ENCODE peak calls at places on chromosomes 4 and X, in six cellular contexts. Z is AG04450, L is heart right ventricle, F is left ventricle myocardium inferior, A is pancreas, U is fibroblast of lung. E is an unnamed sample.

GRCh38 chrX:17496407-17496806 is 121.4 kb downstream of the NHS start:
- DNase-seq in F (no peak), A (peak), L (no peak), Z (no peak), U (no peak), E (no peak)

GRCh38 chr4:23903859-23904438 is 14.1 kb upstream of the PPARGC1A start:
- DNase-seq in U (no peak), A (no peak), L (peak), F (no peak), Z (no peak), E (no peak)

GRCh38 chrX:23374291-23374690 is 39.6 kb downstream of the PTCHD1 start:
- DNase-seq in F (no peak), Z (no peak), A (no peak), L (no peak), U (no peak), E (no peak)

GRCh38 chrX:104166735-104167436 is 633 bp downstream of the FAM199X start:
- DNase-seq in A (no peak), Z (no peak), F (peak), U (no peak), L (peak), E (no peak)

GRCh38 chr4:147103403-147103946 is 157.8 kb upstream of the TTC29 start:
- DNase-seq in Z (peak), A (no peak), U (peak), F (no peak), L (peak), E (no peak)

GRCh38 chrX:44432641-44433040 is 89.2 kb upstream of the EFHC2 start:
- DNase-seq in L (peak), Z (peak), F (no peak), U (no peak), A (no peak), E (no peak)

GRCh38 chr4:26307027-26307426 is 13.8 kb upstream of the RBPJ start:
- DNase-seq in L (no peak), U (no peak), F (no peak), Z (no peak), A (no peak), E (no peak)

GRCh38 chrX:96979766-96980165 is 96.1 kb downstream of the RPA4 start:
- DNase-seq in L (no peak), U (no peak), Z (no peak), F (no peak), A (no peak), E (no peak)

GRCh38 chr4:177987896-177988295 is 545.7 kb upstream of the AGA start:
- DNase-seq in A (no peak), F (no peak), Z (no peak), U (no peak), L (no peak), E (no peak)

GRCh38 chrX:20361081-20361889 is 94.6 kb upstream of the RPS6KA3 start:
- DNase-seq in U (peak), L (no peak), A (no peak), F (peak), Z (no peak), E (no peak)

GRCh38 chr4:154506253-154506652 is 14.7 kb upstream of the DCHS2 start:
- DNase-seq in A (no peak), F (no peak), U (peak), Z (no peak), L (no peak), E (no peak)

DNA sequence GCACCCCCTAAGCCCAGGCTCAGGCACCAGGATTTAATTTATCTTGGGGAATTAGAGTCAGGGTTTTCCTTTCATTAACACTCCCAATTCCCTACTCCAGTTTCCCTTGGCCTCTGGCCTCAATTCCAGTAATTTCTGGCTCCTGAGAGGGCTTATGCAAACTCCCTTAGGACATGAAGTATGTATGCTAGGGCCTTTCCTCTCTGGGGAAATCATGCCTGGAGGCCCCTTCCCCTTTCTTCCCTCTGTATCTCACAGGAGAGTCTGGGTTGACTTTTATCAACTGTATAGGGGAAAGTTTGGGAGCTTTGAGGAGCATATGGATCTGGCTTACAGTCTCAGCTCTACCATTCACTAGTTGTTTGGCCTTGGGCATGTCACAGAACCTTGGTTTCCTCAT is 169.5 kb downstream of the SHROOM4 start:
- DNase-seq in L (no peak), A (no peak), Z (no peak), F (no peak), U (no peak), E (no peak)
- H3K27ac ChIP-seq in L (peak), A (no peak), Z (no peak), F (peak), U (no peak), E (no peak)

GRCh38 chr4:102732678-102733445 is 27.9 kb downstream of the MANBA start:
- DNase-seq in L (no peak), Z (no peak), U (no peak), A (no peak), F (no peak), E (no peak)

GRCh38 chr4:102734116-102734515 is 26.7 kb downstream of the MANBA start:
- DNase-seq in L (no peak), F (no peak), U (no peak), Z (no peak), A (no peak), E (no peak)

GRCh38 chr4:102735578-102735977 is 25.2 kb downstream of the MANBA start:
- DNase-seq in A (no peak), Z (no peak), L (no peak), F (no peak), U (no peak), E (no peak)

GRCh38 chr4:102734591-102735385 is 26.0 kb downstream of the MANBA start:
- DNase-seq in A (no peak), U (peak), F (no peak), L (no peak), Z (no peak), E (no peak)

DNA sequence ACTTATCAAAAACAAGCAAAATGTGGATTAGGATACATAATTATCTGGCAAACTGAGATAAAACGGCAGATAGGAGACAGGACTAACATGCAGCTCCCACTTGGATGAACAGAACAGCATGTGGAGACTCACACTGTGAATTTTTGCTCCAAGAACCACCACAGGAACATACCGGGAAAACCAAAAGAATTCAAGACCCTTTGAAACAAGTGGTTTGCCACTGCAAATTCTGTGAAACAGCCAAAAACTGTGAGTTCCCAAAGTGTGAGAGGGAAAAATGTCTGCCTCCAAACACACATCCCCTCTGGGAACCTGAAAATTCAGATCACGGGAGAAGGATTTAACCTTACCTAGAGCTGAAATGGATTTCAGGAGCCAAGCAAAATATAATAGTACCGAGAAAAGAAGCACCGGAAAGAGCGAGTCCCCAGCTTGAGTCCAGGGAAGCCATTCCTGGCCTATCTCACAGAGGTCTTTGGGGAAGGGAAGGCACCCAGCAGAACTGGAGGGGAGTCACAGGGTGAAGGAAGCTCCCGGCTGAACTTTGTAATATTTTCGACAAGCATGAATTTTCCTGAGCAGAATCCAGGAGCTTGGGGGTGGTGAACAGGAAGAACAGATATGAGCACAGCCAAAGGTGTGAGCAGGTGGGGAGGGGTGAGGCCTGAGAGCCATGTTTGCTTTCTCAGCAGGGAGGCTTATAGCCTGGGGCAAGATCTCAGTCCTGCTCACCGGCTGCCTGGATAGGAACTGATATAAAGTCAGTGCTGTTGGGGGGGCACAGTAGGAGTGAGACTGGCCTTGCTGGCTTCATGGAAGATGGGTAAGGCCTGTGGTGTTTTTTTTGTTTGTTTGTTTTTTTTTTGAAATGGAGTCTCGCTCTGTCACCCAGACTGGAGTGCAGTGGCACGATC is 23.9 kb downstream of the MANBA start:
- DNase-seq in L (no peak), Z (no peak), A (no peak), F (no peak), U (peak), E (no peak)
- H3K27ac ChIP-seq in L (peak), Z (no peak), A (no peak), F (no peak), U (no peak), E (no peak)

GRCh38 chrX:13123247-13123856 is 78.9 kb upstream of the FAM9C start:
- DNase-seq in Z (no peak), U (no peak), A (no peak), F (no peak), L (no peak), E (no peak)

GRCh38 chrX:13120017-13120416 is 75.6 kb upstream of the FAM9C start:
- DNase-seq in Z (no peak), A (peak), L (peak), U (peak), F (no peak), E (no peak)

GRCh38 chrX:13119386-13119785 is 75.0 kb upstream of the FAM9C start:
- DNase-seq in Z (no peak), F (no peak), L (no peak), A (no peak), U (peak), E (no peak)

GRCh38 chrX:13123857-13124345 is 79.5 kb upstream of the FAM9C start:
- DNase-seq in F (no peak), L (no peak), Z (no peak), A (no peak), U (peak), E (peak)

GRCh38 chrX:13121020-13121419 is 76.6 kb upstream of the FAM9C start:
- DNase-seq in U (no peak), L (no peak), F (no peak), Z (no peak), A (no peak), E (no peak)
- H3K27ac ChIP-seq in U (no peak), L (no peak), F (peak), Z (no peak), A (peak), E (no peak)

DNA sequence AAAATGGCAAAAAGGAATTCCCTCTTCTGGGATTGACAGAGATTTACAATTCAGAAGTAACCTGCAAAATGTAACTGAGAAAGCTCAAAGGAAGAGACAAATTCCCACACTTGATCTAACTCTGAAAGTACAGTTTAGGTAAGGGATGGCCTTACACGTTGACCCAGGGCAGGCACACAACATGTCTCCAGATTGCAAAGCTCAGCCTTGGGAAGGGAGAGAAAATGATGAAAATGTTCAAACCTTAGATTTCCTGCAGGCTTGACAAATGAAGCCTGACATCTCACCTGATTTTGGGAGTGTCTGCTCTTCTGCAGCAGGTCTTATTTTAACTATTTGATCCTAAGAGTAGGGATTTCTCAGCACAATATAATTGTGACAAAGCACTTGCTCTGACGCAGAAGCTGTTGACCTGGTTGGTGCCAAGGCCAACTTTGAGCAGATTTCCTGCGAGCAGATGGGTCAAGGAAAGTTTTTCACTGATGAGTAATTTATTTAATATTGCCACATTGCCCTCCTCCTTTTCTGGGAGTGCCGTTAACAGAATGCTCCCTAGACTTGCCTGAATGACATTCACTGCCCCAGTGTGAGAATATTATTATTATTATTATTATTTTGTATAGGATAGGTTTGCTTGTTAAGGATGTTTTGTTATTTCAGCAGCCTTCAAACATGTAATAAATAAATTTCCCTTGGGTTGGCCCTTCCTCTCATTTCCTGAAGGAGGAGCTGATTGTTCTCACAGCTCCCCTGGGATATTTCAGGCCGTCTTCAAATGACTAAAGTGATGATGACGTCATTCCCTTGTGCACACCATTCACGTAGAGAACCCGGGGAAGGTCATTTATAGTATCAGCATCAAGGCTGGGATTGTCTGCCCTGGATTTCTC is 157.1 kb downstream of the VEGFC start:
- DNase-seq in A (no peak), Z (no peak), U (peak), L (peak), F (no peak), E (no peak)
- H3K27ac ChIP-seq in A (no peak), Z (no peak), U (peak), L (peak), F (peak), E (no peak)

GRCh38 chr4:123064390-123064789 is 142.0 kb upstream of the NUDT6 start:
- DNase-seq in Z (no peak), A (no peak), U (peak), F (no peak), L (no peak), E (no peak)
- H3K27ac ChIP-seq in Z (no peak), A (no peak), U (no peak), F (no peak), L (no peak), E (no peak)

GRCh38 chrX:77960567-77960966 is 8.9 kb downstream of the PGAM4 start:
- DNase-seq in F (no peak), Z (no peak), U (no peak), A (no peak), L (no peak), E (no peak)
- H3K27ac ChIP-seq in F (no peak), Z (no peak), U (no peak), A (no peak), L (no peak), E (no peak)

GRCh38 chr4:83360018-83360417 is 25.4 kb upstream of the HPSE start:
- DNase-seq in Z (no peak), L (no peak), A (no peak), F (no peak), U (no peak), E (no peak)

GRCh38 chr4:83362492-83363329 is 28.1 kb upstream of the HPSE start:
- DNase-seq in L (no peak), U (peak), F (no peak), A (no peak), Z (no peak), E (peak)

GRCh38 chr4:83364312-83364711 is 29.7 kb upstream of the HPSE start:
- DNase-seq in L (no peak), F (no peak), U (peak), A (no peak), Z (no peak), E (no peak)

GRCh38 chr4:83358410-83358809 is 23.8 kb upstream of the HPSE start:
- DNase-seq in Z (peak), U (peak), A (no peak), F (no peak), L (no peak), E (no peak)

DNA sequence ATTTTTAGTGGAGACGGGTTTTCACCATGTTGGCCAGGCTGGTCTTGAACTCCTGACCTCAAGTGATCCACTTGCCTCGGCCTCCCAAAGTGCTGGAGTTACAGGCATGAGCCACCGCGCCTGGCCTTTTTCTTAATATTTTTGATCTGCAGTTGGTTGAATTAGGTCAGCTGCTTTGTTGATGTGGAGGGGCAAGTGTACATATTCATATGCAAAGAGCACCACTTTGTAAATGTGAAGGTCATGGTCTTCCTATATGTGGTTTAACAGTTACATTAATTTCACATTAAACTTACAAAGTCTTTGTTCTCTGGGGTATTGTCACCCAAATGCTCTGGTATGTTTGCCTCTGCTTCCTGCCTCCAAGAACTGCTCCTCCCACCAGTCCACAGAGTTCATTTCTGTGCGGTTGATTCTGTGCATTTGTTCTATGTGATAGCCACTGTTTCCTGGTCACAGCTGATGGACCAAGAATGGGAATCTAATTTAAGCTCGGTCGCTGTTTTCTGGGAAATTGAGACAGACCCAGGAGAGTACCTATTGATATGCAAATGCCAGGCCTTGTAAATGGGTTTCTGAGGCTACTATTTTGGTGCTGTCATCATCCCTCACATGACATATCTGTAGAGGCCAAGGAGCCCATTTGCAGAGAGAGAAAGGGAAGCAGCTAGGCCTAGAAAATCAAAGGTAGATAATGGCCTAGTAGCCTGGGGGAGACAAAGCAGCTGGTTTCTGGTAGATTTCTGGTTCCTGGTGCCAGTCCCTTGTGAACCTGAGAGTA is 27.0 kb upstream of the HPSE start:
- DNase-seq in F (no peak), Z (no peak), L (no peak), U (peak), A (no peak), E (no peak)
- H3K27ac ChIP-seq in F (no peak), Z (no peak), L (no peak), U (no peak), A (no peak), E (no peak)

GRCh38 chr4:52713456-52713937 is 37.7 kb downstream of the ERVMER34-1 start:
- DNase-seq in U (peak), Z (no peak), F (peak), L (no peak), A (no peak), E (no peak)
- H3K27ac ChIP-seq in U (no peak), Z (no peak), F (peak), L (peak), A (peak), E (peak)

DNA sequence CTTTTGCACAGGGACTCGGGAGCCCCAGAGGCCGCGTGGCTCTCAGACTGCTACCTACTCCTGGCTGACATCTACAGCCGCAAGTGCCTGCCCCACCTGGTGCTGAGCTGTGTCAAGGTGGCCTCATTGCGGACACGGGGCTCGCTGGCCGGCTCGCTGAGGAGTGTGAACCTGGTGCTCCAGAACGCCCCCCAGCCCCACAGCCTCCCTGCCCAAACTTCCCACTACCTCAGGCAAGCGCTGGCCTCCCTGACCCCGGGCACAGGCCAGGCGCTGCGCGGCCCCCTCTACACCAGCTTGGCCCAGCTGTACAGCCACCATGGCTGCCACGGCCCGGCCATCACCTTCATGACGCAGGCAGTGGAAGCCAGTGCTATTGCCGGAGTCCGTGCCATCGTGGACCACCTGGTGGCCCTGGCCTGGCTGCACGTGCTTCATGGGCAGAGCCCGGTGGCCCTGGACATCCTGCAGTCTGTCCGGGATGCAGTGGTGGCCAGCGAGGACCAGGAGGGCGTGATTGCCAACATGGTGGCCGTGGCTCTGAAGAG is 28.8 kb downstream of the SH3TC1 start:
- DNase-seq in U (no peak), Z (no peak), A (no peak), F (no peak), L (no peak), E (no peak)
- H3K27ac ChIP-seq in U (no peak), Z (no peak), A (peak), F (peak), L (no peak), E (peak)

E was measured in CD4-positive, CD25-positive, alpha-beta regulatory T cell.